ENCODE peak calls at places on chromosomes 12 and 14, in ten cellular contexts. One of them, this sample, is unnamed. For H3K27me3, the result is how much of the 10 kb centered on the place peaks cover.

GRCh38 chr12:8844665-8845064 is 22.2 kb downstream of the A2ML1 start:
- DNase-seq in tibial artery: no peak
- DNase-seq in adipocyte: peak
- DNase-seq in effector memory CD4-positive, alpha-beta T cell: no peak
- DNase-seq in body of pancreas: peak
- DNase-seq in lower lobe of right lung: no peak
- DNase-seq in suprapubic skin: no peak
- DNase-seq in GM12878: no peak
- DNase-seq in cardiac muscle cell: peak
- DNase-seq in K562: no peak
- DNase-seq in this sample: no peak

GRCh38 chr12:105554223-105554678 is 223.8 kb downstream of the C12orf75 start:
- DNase-seq in body of pancreas: no peak
- DNase-seq in tibial artery: no peak
- DNase-seq in suprapubic skin: no peak
- DNase-seq in cardiac muscle cell: no peak
- DNase-seq in lower lobe of right lung: no peak
- DNase-seq in effector memory CD4-positive, alpha-beta T cell: no peak
- DNase-seq in K562: no peak
- DNase-seq in GM12878: no peak
- DNase-seq in adipocyte: no peak
- DNase-seq in this sample: peak

GRCh38 chr12:113506867-113507266 is 35.2 kb upstream of the LHX5 start:
- DNase-seq in adipocyte: no peak
- DNase-seq in lower lobe of right lung: no peak
- DNase-seq in effector memory CD4-positive, alpha-beta T cell: no peak
- DNase-seq in suprapubic skin: no peak
- DNase-seq in GM12878: no peak
- DNase-seq in body of pancreas: no peak
- DNase-seq in cardiac muscle cell: no peak
- DNase-seq in K562: no peak
- DNase-seq in tibial artery: no peak
- DNase-seq in this sample: no peak

GRCh38 chr12:104823985-104824441 is 134.1 kb downstream of the SLC41A2 start:
- DNase-seq in suprapubic skin: no peak
- DNase-seq in cardiac muscle cell: no peak
- DNase-seq in lower lobe of right lung: peak
- DNase-seq in tibial artery: no peak
- DNase-seq in adipocyte: no peak
- DNase-seq in body of pancreas: no peak
- DNase-seq in GM12878: no peak
- DNase-seq in K562: no peak
- DNase-seq in effector memory CD4-positive, alpha-beta T cell: no peak
- DNase-seq in this sample: no peak

GRCh38 chr12:18723752-18724151 is 14.1 kb downstream of the PLCZ1 start:
- DNase-seq in effector memory CD4-positive, alpha-beta T cell: no peak
- DNase-seq in body of pancreas: no peak
- DNase-seq in suprapubic skin: no peak
- DNase-seq in tibial artery: no peak
- DNase-seq in GM12878: no peak
- DNase-seq in adipocyte: peak
- DNase-seq in K562: no peak
- DNase-seq in cardiac muscle cell: no peak
- DNase-seq in lower lobe of right lung: no peak
- DNase-seq in this sample: no peak

GRCh38 chr12:114450019-114450418 is 44.1 kb upstream of the TBX5 start:
- DNase-seq in cardiac muscle cell: no peak
- DNase-seq in GM12878: no peak
- DNase-seq in effector memory CD4-positive, alpha-beta T cell: no peak
- DNase-seq in adipocyte: no peak
- DNase-seq in suprapubic skin: no peak
- DNase-seq in K562: no peak
- DNase-seq in tibial artery: no peak
- DNase-seq in body of pancreas: no peak
- DNase-seq in lower lobe of right lung: no peak
- DNase-seq in this sample: peak

GRCh38 chr12:85985996-85986395 is 111.9 kb downstream of the NTS start:
- DNase-seq in adipocyte: no peak
- DNase-seq in GM12878: no peak
- DNase-seq in tibial artery: no peak
- DNase-seq in cardiac muscle cell: no peak
- DNase-seq in lower lobe of right lung: no peak
- DNase-seq in K562: no peak
- DNase-seq in suprapubic skin: no peak
- DNase-seq in body of pancreas: no peak
- DNase-seq in effector memory CD4-positive, alpha-beta T cell: no peak
- DNase-seq in this sample: no peak

GRCh38 chr12:89395712-89396111 is 43.4 kb upstream of the DUSP6 start:
- DNase-seq in adipocyte: no peak
- DNase-seq in cardiac muscle cell: no peak
- DNase-seq in body of pancreas: no peak
- DNase-seq in effector memory CD4-positive, alpha-beta T cell: no peak
- DNase-seq in suprapubic skin: no peak
- DNase-seq in lower lobe of right lung: no peak
- DNase-seq in K562: no peak
- DNase-seq in tibial artery: no peak
- DNase-seq in GM12878: no peak
- DNase-seq in this sample: no peak

GRCh38 chr12:8057839-8058238 is 8.3 kb downstream of the C3AR1 start:
- DNase-seq in body of pancreas: no peak
- DNase-seq in suprapubic skin: no peak
- DNase-seq in tibial artery: no peak
- DNase-seq in adipocyte: peak
- DNase-seq in lower lobe of right lung: no peak
- DNase-seq in effector memory CD4-positive, alpha-beta T cell: no peak
- DNase-seq in cardiac muscle cell: no peak
- DNase-seq in K562: no peak
- DNase-seq in GM12878: no peak
- DNase-seq in this sample: no peak

GRCh38 chr14:54344445-54344844 is 52.4 kb upstream of the CDKN3 start:
- DNase-seq in tibial artery: no peak
- DNase-seq in K562: peak
- DNase-seq in suprapubic skin: no peak
- DNase-seq in adipocyte: no peak
- DNase-seq in cardiac muscle cell: no peak
- DNase-seq in lower lobe of right lung: no peak
- DNase-seq in effector memory CD4-positive, alpha-beta T cell: no peak
- DNase-seq in body of pancreas: no peak
- DNase-seq in GM12878: no peak
- DNase-seq in this sample: no peak

GRCh38 chr14:94170151-94170550 is 4.0 kb upstream of the PPP4R4 start:
- DNase-seq in suprapubic skin: no peak
- DNase-seq in effector memory CD4-positive, alpha-beta T cell: no peak
- DNase-seq in lower lobe of right lung: no peak
- DNase-seq in tibial artery: no peak
- DNase-seq in cardiac muscle cell: no peak
- DNase-seq in adipocyte: no peak
- DNase-seq in K562: no peak
- DNase-seq in GM12878: no peak
- DNase-seq in body of pancreas: no peak
- DNase-seq in this sample: no peak

GRCh38 chr12:71838661-71839060 is 898 bp upstream of the TBC1D15 start:
- DNase-seq in lower lobe of right lung: no peak
- DNase-seq in suprapubic skin: no peak
- DNase-seq in cardiac muscle cell: no peak
- DNase-seq in effector memory CD4-positive, alpha-beta T cell: no peak
- DNase-seq in body of pancreas: no peak
- DNase-seq in GM12878: no peak
- DNase-seq in adipocyte: no peak
- DNase-seq in tibial artery: no peak
- DNase-seq in K562: no peak
- DNase-seq in this sample: no peak

GRCh38 chr14:34750670-34751069 is 36.3 kb upstream of the CFL2 start:
- DNase-seq in lower lobe of right lung: no peak
- DNase-seq in effector memory CD4-positive, alpha-beta T cell: no peak
- DNase-seq in adipocyte: peak
- DNase-seq in K562: no peak
- DNase-seq in GM12878: no peak
- DNase-seq in tibial artery: no peak
- DNase-seq in cardiac muscle cell: no peak
- DNase-seq in suprapubic skin: no peak
- DNase-seq in body of pancreas: no peak
- DNase-seq in this sample: no peak

GRCh38 chr12:112741106-112741505 is 50.4 kb upstream of the RPH3A start:
- DNase-seq in effector memory CD4-positive, alpha-beta T cell: no peak
- DNase-seq in suprapubic skin: no peak
- DNase-seq in tibial artery: no peak
- DNase-seq in lower lobe of right lung: no peak
- DNase-seq in cardiac muscle cell: no peak
- DNase-seq in K562: no peak
- DNase-seq in adipocyte: no peak
- DNase-seq in GM12878: no peak
- DNase-seq in body of pancreas: no peak
- DNase-seq in this sample: no peak

GRCh38 chr12:7628401-7628961 is 37.2 kb downstream of the APOBEC1 start:
- DNase-seq in lower lobe of right lung: no peak
- DNase-seq in effector memory CD4-positive, alpha-beta T cell: no peak
- DNase-seq in suprapubic skin: no peak
- DNase-seq in K562: no peak
- DNase-seq in GM12878: no peak
- DNase-seq in adipocyte: no peak
- DNase-seq in tibial artery: no peak
- DNase-seq in body of pancreas: no peak
- DNase-seq in cardiac muscle cell: peak
- DNase-seq in this sample: no peak

GRCh38 chr14:67569651-67570290 is 30.3 kb downstream of the PIGH start:
- DNase-seq in body of pancreas: no peak
- DNase-seq in suprapubic skin: no peak
- DNase-seq in effector memory CD4-positive, alpha-beta T cell: no peak
- DNase-seq in adipocyte: no peak
- DNase-seq in K562: no peak
- DNase-seq in tibial artery: peak
- DNase-seq in GM12878: no peak
- DNase-seq in cardiac muscle cell: no peak
- DNase-seq in lower lobe of right lung: peak
- DNase-seq in this sample: no peak

GRCh38 chr14:70002589-70003240 is 123.5 kb downstream of the SMOC1 start:
- DNase-seq in K562: no peak
- DNase-seq in body of pancreas: no peak
- DNase-seq in adipocyte: no peak
- DNase-seq in lower lobe of right lung: no peak
- DNase-seq in suprapubic skin: no peak
- DNase-seq in tibial artery: no peak
- DNase-seq in effector memory CD4-positive, alpha-beta T cell: no peak
- DNase-seq in cardiac muscle cell: no peak
- DNase-seq in GM12878: no peak
- DNase-seq in this sample: no peak
- H3K27me3 ChIP-seq in K562: under half
- H3K27me3 ChIP-seq in body of pancreas: under half
- H3K27me3 ChIP-seq in adipocyte: under half
- H3K27me3 ChIP-seq in lower lobe of right lung: under half
- H3K27me3 ChIP-seq in suprapubic skin: under half
- H3K27me3 ChIP-seq in tibial artery: under half
- H3K27me3 ChIP-seq in effector memory CD4-positive, alpha-beta T cell: under half
- H3K27me3 ChIP-seq in cardiac muscle cell: under half
- H3K27me3 ChIP-seq in GM12878: under half
- H3K27me3 ChIP-seq in this sample: under half

DNA sequence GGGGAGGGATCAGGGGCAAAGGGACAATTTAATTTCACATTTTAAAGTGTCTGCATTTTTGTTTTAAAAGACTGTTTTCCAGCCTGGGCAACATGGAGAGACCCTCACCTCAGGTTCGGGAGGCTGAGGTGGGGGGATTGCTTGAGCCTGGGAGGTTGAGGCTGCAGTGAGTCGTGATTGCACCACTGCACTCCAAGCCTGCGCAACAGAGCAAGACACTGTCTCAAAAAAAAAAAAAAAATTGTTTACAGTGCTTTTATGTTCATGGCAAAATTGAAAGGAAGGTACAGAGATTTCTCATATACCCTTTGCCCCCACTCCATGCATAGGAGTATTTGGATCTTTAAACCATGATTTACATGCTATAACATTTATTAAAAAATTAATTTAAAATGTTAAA is 16.4 kb upstream of the HVCN1 start:
- DNase-seq in body of pancreas: no peak
- DNase-seq in GM12878: no peak
- DNase-seq in tibial artery: no peak
- DNase-seq in cardiac muscle cell: no peak
- DNase-seq in effector memory CD4-positive, alpha-beta T cell: no peak
- DNase-seq in K562: no peak
- DNase-seq in lower lobe of right lung: no peak
- DNase-seq in adipocyte: peak
- DNase-seq in suprapubic skin: no peak
- DNase-seq in this sample: no peak
- H3K27me3 ChIP-seq in body of pancreas: under half
- H3K27me3 ChIP-seq in GM12878: under half
- H3K27me3 ChIP-seq in tibial artery: under half
- H3K27me3 ChIP-seq in cardiac muscle cell: under half
- H3K27me3 ChIP-seq in effector memory CD4-positive, alpha-beta T cell: under half
- H3K27me3 ChIP-seq in K562: under half
- H3K27me3 ChIP-seq in lower lobe of right lung: under half
- H3K27me3 ChIP-seq in adipocyte: under half
- H3K27me3 ChIP-seq in suprapubic skin: under half
- H3K27me3 ChIP-seq in this sample: under half

DNA sequence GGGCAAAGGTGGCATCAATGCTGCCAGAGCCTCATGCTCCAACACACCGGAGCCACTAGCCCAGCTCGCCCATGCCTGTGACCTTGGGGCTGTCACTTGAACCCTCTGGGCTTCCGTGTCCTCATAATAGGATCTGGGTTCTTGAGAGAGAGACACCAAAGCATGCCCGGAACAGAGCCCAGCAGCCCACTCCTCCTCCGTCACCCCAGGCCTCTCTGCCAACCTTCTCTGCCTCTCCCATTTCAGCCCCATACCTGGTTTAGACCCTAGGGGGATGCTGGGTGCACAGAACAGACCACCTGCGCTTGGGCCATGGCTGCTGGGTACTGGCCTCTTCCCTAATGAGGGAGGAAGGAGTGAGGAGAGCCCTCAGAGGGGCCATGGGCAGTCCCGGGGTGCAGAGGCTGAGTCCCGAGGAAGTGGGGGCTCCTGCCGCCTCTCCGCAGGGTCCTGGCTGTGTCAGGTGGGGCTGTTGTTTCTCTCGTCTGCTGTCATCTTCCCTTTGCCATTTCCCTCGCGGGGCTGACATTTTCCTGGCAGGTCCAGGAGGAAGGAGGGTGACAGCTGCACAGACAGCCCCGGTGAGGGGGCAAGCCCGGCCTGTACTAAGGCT is 172.4 kb upstream of the RTL1 start:
- DNase-seq in GM12878: no peak
- DNase-seq in cardiac muscle cell: no peak
- DNase-seq in tibial artery: no peak
- DNase-seq in effector memory CD4-positive, alpha-beta T cell: no peak
- DNase-seq in adipocyte: no peak
- DNase-seq in lower lobe of right lung: no peak
- DNase-seq in K562: no peak
- DNase-seq in suprapubic skin: peak
- DNase-seq in body of pancreas: no peak
- DNase-seq in this sample: no peak
- H3K27me3 ChIP-seq in GM12878: under half
- H3K27me3 ChIP-seq in cardiac muscle cell: under half
- H3K27me3 ChIP-seq in tibial artery: under half
- H3K27me3 ChIP-seq in effector memory CD4-positive, alpha-beta T cell: under half
- H3K27me3 ChIP-seq in adipocyte: under half
- H3K27me3 ChIP-seq in lower lobe of right lung: under half
- H3K27me3 ChIP-seq in K562: under half
- H3K27me3 ChIP-seq in suprapubic skin: half or more
- H3K27me3 ChIP-seq in body of pancreas: under half
- H3K27me3 ChIP-seq in this sample: under half

DNA sequence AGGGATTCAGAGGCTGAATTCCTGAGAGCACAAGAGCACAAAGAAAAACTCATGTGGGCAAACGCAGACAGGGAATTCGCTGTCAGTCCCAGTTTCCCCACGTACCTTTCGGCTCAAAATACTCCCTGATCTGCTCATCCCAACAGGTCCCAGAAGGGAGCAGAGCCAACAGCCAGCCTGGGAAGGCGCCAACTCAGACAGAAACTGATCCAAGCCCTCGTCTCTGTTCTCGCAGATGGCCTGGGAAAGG is 61.2 kb upstream of the FBRSL1 start:
- DNase-seq in effector memory CD4-positive, alpha-beta T cell: no peak
- DNase-seq in lower lobe of right lung: no peak
- DNase-seq in tibial artery: no peak
- DNase-seq in cardiac muscle cell: no peak
- DNase-seq in adipocyte: no peak
- DNase-seq in K562: no peak
- DNase-seq in suprapubic skin: no peak
- DNase-seq in body of pancreas: no peak
- DNase-seq in GM12878: no peak
- DNase-seq in this sample: no peak
- H3K27me3 ChIP-seq in effector memory CD4-positive, alpha-beta T cell: under half
- H3K27me3 ChIP-seq in lower lobe of right lung: under half
- H3K27me3 ChIP-seq in tibial artery: under half
- H3K27me3 ChIP-seq in cardiac muscle cell: half or more
- H3K27me3 ChIP-seq in adipocyte: half or more
- H3K27me3 ChIP-seq in K562: under half
- H3K27me3 ChIP-seq in suprapubic skin: half or more
- H3K27me3 ChIP-seq in body of pancreas: under half
- H3K27me3 ChIP-seq in GM12878: under half
- H3K27me3 ChIP-seq in this sample: under half